ENCODE peak calls at places on chromosome 5, in ten cellular contexts. U is Right ventricle myocardium inferior, F is neural progenitor cell, A is IMR-90, Y is iris pigment epithelial cell, D is anterior cingulate cortex, X is DMS153, C is EH, R is LoVo, V is ecto neural progenitor cell. G is an unnamed sample.

GRCh38 chr5:77867914-77868313 is 91.8 kb upstream of the TBCA start:
- DNase-seq in A (no peak), Y (no peak), X (no peak), V (no peak), C (no peak), R (no peak), F (no peak), U (no peak), D (peak), G (no peak)

GRCh38 chr5:153565822-153566221 is 75.4 kb downstream of the GRIA1 start:
- DNase-seq in U (no peak), V (no peak), X (no peak), A (peak), F (no peak), R (no peak), Y (peak), D (no peak), C (peak), G (no peak)

GRCh38 chr5:34660444-34660843 is 4.3 kb downstream of the RAI14 start:
- DNase-seq in V (no peak), C (peak), R (no peak), D (no peak), F (no peak), Y (peak), U (no peak), X (no peak), A (peak), G (no peak)

GRCh38 chr5:178230879-178231735 is 1.5 kb downstream of the PHYKPL start:
- DNase-seq in A (peak), Y (peak), R (no peak), X (no peak), V (no peak), C (peak), D (no peak), U (no peak), F (no peak), G (no peak)

GRCh38 chr5:60350794-60351193 is 349.2 kb downstream of the DEPDC1B start:
- DNase-seq in C (no peak), A (no peak), X (no peak), R (no peak), Y (no peak), F (no peak), U (no peak), D (no peak), V (no peak), G (no peak)

GRCh38 chr5:179158556-179158955 is 98.4 kb downstream of the ZNF354C start:
- DNase-seq in A (no peak), C (no peak), U (peak), F (no peak), D (no peak), Y (no peak), R (no peak), V (peak), X (no peak), G (no peak)

GRCh38 chr5:96079075-96079474 is 117.4 kb upstream of the ELL2 start:
- DNase-seq in X (no peak), R (peak), D (no peak), U (no peak), F (no peak), Y (peak), C (peak), V (no peak), A (peak), G (no peak)

GRCh38 chr5:43615445-43616184 is 12.6 kb downstream of the NNT start:
- DNase-seq in Y (no peak), F (no peak), V (no peak), C (no peak), A (no peak), X (no peak), D (no peak), U (no peak), R (no peak), G (no peak)

GRCh38 chr5:156475831-156476551 is 149.0 kb downstream of the SGCD start:
- DNase-seq in F (peak), Y (peak), C (peak), V (peak), A (peak), R (no peak), U (no peak), X (no peak), D (no peak), G (no peak)

GRCh38 chr5:149121145-149121544 is 20.1 kb upstream of the ABLIM3 start:
- DNase-seq in C (no peak), R (no peak), Y (no peak), U (no peak), X (no peak), D (no peak), F (no peak), A (no peak), V (no peak), G (no peak)

GRCh38 chr5:176851871-176852270 is 41.5 kb downstream of the UNC5A start:
- DNase-seq in U (no peak), C (no peak), R (no peak), Y (no peak), A (no peak), V (no peak), X (no peak), D (no peak), F (no peak), G (no peak)

GRCh38 chr5:124596595-124597388 is 149.6 kb downstream of the ZNF608 start:
- DNase-seq in F (no peak), Y (peak), A (peak), C (peak), R (peak), V (no peak), U (no peak), X (no peak), D (no peak), G (no peak)

GRCh38 chr5:149541893-149542292 is 9.3 kb downstream of the CSNK1A1 start:
- DNase-seq in D (no peak), X (no peak), U (no peak), A (no peak), Y (no peak), V (no peak), R (no peak), F (no peak), C (no peak), G (no peak)

GRCh38 chr5:44002381-44002901 is 386.8 kb downstream of the FGF10 start:
- DNase-seq in F (no peak), U (no peak), X (peak), C (no peak), V (no peak), A (peak), R (peak), D (no peak), Y (peak), G (no peak)

GRCh38 chr5:979100-979817 is 29.3 kb upstream of the NKD2 start:
- DNase-seq in D (no peak), C (no peak), Y (no peak), U (no peak), R (no peak), X (no peak), F (no peak), A (no peak), V (no peak), G (no peak)

GRCh38 chr5:102823441-102823874 is 68.4 kb downstream of the PAM start:
- DNase-seq in U (no peak), Y (peak), V (no peak), C (peak), R (no peak), X (no peak), F (no peak), D (no peak), A (peak), G (no peak)

GRCh38 chr5:61313960-61314681 is 17.9 kb upstream of the ZSWIM6 start:
- DNase-seq in A (peak), F (no peak), Y (peak), X (no peak), U (no peak), C (peak), R (peak), D (no peak), V (no peak), G (no peak)

GRCh38 chr5:135231289-135231688 is 167.7 kb downstream of the MACROH2A1 start:
- DNase-seq in A (no peak), V (no peak), C (no peak), U (no peak), Y (no peak), X (no peak), D (no peak), F (no peak), R (no peak), G (no peak)

GRCh38 chr5:149150457-149150856 is 9.2 kb downstream of the ABLIM3 start:
- DNase-seq in V (no peak), F (no peak), D (no peak), U (no peak), C (no peak), X (no peak), R (no peak), A (peak), Y (peak), G (no peak)

GRCh38 chr5:35593338-35593737 is 24.3 kb upstream of the SPEF2 start:
- DNase-seq in U (no peak), V (no peak), Y (no peak), C (no peak), A (no peak), R (no peak), D (no peak), X (no peak), F (no peak), G (no peak)

GRCh38 chr5:95530441-95530840 is 24.3 kb downstream of the SKIC3 start:
- DNase-seq in U (no peak), F (no peak), V (no peak), A (peak), C (peak), R (no peak), X (no peak), D (no peak), Y (peak), G (no peak)

GRCh38 chr5:5220896-5221295 is 80.8 kb downstream of the ADAMTS16 start:
- DNase-seq in R (no peak), U (no peak), D (no peak), C (no peak), F (no peak), A (no peak), X (no peak), Y (no peak), V (no peak), G (no peak)

GRCh38 chr5:147617191-147617606 is 107.3 kb upstream of the DPYSL3 start:
- DNase-seq in V (no peak), D (no peak), F (no peak), Y (peak), R (no peak), U (no peak), A (peak), C (no peak), X (no peak), G (no peak)

GRCh38 chr5:8905021-8905420 is 640.9 kb downstream of the SEMA5A start:
- DNase-seq in U (no peak), R (peak), A (peak), V (no peak), C (peak), D (no peak), Y (peak), X (peak), F (no peak), G (no peak)

GRCh38 chr5:94901071-94901979 is 282.9 kb downstream of the SLF1 start:
- DNase-seq in Y (peak), C (peak), X (no peak), R (peak), F (no peak), V (no peak), D (no peak), U (no peak), A (peak), G (peak)

GRCh38 chr5:11415751-11416150 is 488.5 kb downstream of the CTNND2 start:
- DNase-seq in D (peak), Y (no peak), V (no peak), R (no peak), U (no peak), F (peak), X (no peak), A (no peak), C (no peak), G (no peak)

G was measured in GM10248.